ENCODE peak calls at places on chromosomes 11 and 22, in five cellular contexts. One of them, this sample, is unnamed.

GRCh38 chr11:844693-845644 is 2.3 kb downstream of the TSPAN4 start:
- DNase-seq in NCI-H1436 treated with DMSO at 0.1 percent for 48 hours: no peak
- DNase-seq in NCI-H82: peak; percentile 28
- DNase-seq in NCI-H1930: no peak
- DNase-seq in kidney tubule cell: peak; percentile 84
- DNase-seq in this sample: peak; percentile 91

GRCh38 chr11:12092714-12093113 is 17.7 kb upstream of the MICAL2 start:
- DNase-seq in NCI-H1930: no peak
- DNase-seq in kidney tubule cell: no peak
- DNase-seq in NCI-H1436 treated with DMSO at 0.1 percent for 48 hours: no peak
- DNase-seq in NCI-H82: no peak
- DNase-seq in this sample: no peak

GRCh38 chr22:49734882-49735281 is 92.8 kb downstream of the BRD1 start:
- DNase-seq in NCI-H82: no peak
- DNase-seq in NCI-H1436 treated with DMSO at 0.1 percent for 48 hours: no peak
- DNase-seq in NCI-H1930: no peak
- DNase-seq in kidney tubule cell: no peak
- DNase-seq in this sample: no peak

GRCh38 chr11:118239509-118239908 is 12.7 kb downstream of the MPZL3 start:
- DNase-seq in NCI-H1930: no peak
- DNase-seq in NCI-H1436 treated with DMSO at 0.1 percent for 48 hours: no peak
- DNase-seq in NCI-H82: no peak
- DNase-seq in kidney tubule cell: no peak
- DNase-seq in this sample: no peak

GRCh38 chr11:96105197-96105895 is 181.4 kb upstream of the MTMR2 start:
- DNase-seq in NCI-H82: no peak
- DNase-seq in kidney tubule cell: peak; percentile 48
- DNase-seq in NCI-H1930: no peak
- DNase-seq in NCI-H1436 treated with DMSO at 0.1 percent for 48 hours: no peak
- DNase-seq in this sample: peak; percentile 64

GRCh38 chr11:69644071-69644961 is 3.4 kb downstream of the CCND1 start:
- DNase-seq in NCI-H1436 treated with DMSO at 0.1 percent for 48 hours: no peak
- DNase-seq in NCI-H82: peak; percentile 53
- DNase-seq in NCI-H1930: no peak
- DNase-seq in kidney tubule cell: peak; percentile 91
- DNase-seq in this sample: no peak

GRCh38 chr11:6405039-6405667 is 13.7 kb downstream of the APBB1 start:
- DNase-seq in kidney tubule cell: no peak
- DNase-seq in NCI-H1930: peak; percentile 15
- DNase-seq in NCI-H82: no peak
- DNase-seq in NCI-H1436 treated with DMSO at 0.1 percent for 48 hours: no peak
- DNase-seq in this sample: no peak

GRCh38 chr22:39098026-39098425 is 982 bp downstream of the APOBEC3H start:
- DNase-seq in NCI-H82: no peak
- DNase-seq in NCI-H1436 treated with DMSO at 0.1 percent for 48 hours: no peak
- DNase-seq in NCI-H1930: no peak
- DNase-seq in kidney tubule cell: no peak
- DNase-seq in this sample: no peak

GRCh38 chr11:628056-628455 is 1.1 kb upstream of the SCT start:
- DNase-seq in NCI-H1930: no peak
- DNase-seq in NCI-H1436 treated with DMSO at 0.1 percent for 48 hours: no peak
- DNase-seq in kidney tubule cell: no peak
- DNase-seq in NCI-H82: no peak
- DNase-seq in this sample: no peak

GRCh38 chr11:70433966-70434812 is 35.9 kb downstream of the CTTN start:
- DNase-seq in kidney tubule cell: no peak
- DNase-seq in NCI-H82: no peak
- DNase-seq in NCI-H1930: no peak
- DNase-seq in NCI-H1436 treated with DMSO at 0.1 percent for 48 hours: no peak
- DNase-seq in this sample: no peak

GRCh38 chr11:8281266-8281665 is 17.6 kb upstream of the LMO1 start:
- DNase-seq in kidney tubule cell: no peak
- DNase-seq in NCI-H1930: no peak
- DNase-seq in NCI-H1436 treated with DMSO at 0.1 percent for 48 hours: no peak
- DNase-seq in NCI-H82: no peak
- DNase-seq in this sample: no peak

GRCh38 chr11:62055970-62056369 is 67.8 kb upstream of the INCENP start:
- DNase-seq in NCI-H1436 treated with DMSO at 0.1 percent for 48 hours: no peak
- DNase-seq in NCI-H82: no peak
- DNase-seq in kidney tubule cell: no peak
- DNase-seq in NCI-H1930: no peak
- DNase-seq in this sample: no peak

GRCh38 chr22:46653596-46653995 is 33.4 kb downstream of the GRAMD4 start:
- DNase-seq in kidney tubule cell: no peak
- DNase-seq in NCI-H1436 treated with DMSO at 0.1 percent for 48 hours: no peak
- DNase-seq in NCI-H82: no peak
- DNase-seq in NCI-H1930: no peak
- DNase-seq in this sample: no peak

GRCh38 chr22:37212174-37212906 is at the start of gene SSTR3:
- DNase-seq in NCI-H1930: no peak
- DNase-seq in NCI-H82: peak; percentile 18
- DNase-seq in kidney tubule cell: no peak
- DNase-seq in NCI-H1436 treated with DMSO at 0.1 percent for 48 hours: no peak
- DNase-seq in this sample: no peak

GRCh38 chr11:77619576-77620198 is 17.9 kb downstream of the CLNS1A start:
- DNase-seq in kidney tubule cell: peak; percentile 61
- DNase-seq in NCI-H1930: peak; percentile 4
- DNase-seq in NCI-H82: peak; percentile 65
- DNase-seq in NCI-H1436 treated with DMSO at 0.1 percent for 48 hours: no peak
- DNase-seq in this sample: peak; percentile 46

GRCh38 chr22:26770624-26771023 is 113.2 kb downstream of the MIAT start:
- DNase-seq in NCI-H1930: no peak
- DNase-seq in kidney tubule cell: no peak
- DNase-seq in NCI-H82: no peak
- DNase-seq in NCI-H1436 treated with DMSO at 0.1 percent for 48 hours: no peak
- DNase-seq in this sample: no peak

GRCh38 chr11:59891781-59892181 is 13.2 kb downstream of the OOSP3 start:
- DNase-seq in NCI-H82: peak; percentile 32
- DNase-seq in NCI-H1436 treated with DMSO at 0.1 percent for 48 hours: no peak
- DNase-seq in kidney tubule cell: peak; percentile 75
- DNase-seq in NCI-H1930: no peak
- DNase-seq in this sample: no peak

This sample was measured in HAP-1.